ENCODE peak calls at places on chromosomes 4 and X, in ten cellular contexts. C is stimulated activated CD4-positive, alpha-beta T cell treated with anti-CD3 and anti-CD28 coated beads, Interleukin-4, amount 100 ng/mL, for 24 hours; X is CD8-positive, alpha-beta T cell; H is GM03348; P is psoas muscle; M is effector CD4-positive, alpha-beta T cell; B is sigmoid colon; D is thoracic aorta; Z is stimulated activated CD8-positive, alpha-beta memory T cell treated with anti-CD3 and anti-CD28 coated beads, Interleukin-7, amount 100 ng/mL, for 1 hour; E is amniotic epithelial cell. K is an unnamed sample.

GRCh38 chrX:69362354-69362753 is 141.8 kb upstream of the NALF2 start:
- DNase-seq in C (no peak), X (no peak), H (peak), P (no peak), M (no peak), B (no peak), D (no peak), Z (no peak), E (no peak), K (no peak)

GRCh38 chr4:1416948-1417260 is 10.7 kb upstream of the NKX1-1 start:
- DNase-seq in C (no peak), X (no peak), H (no peak), P (no peak), M (no peak), B (peak), D (no peak), Z (no peak), E (no peak), K (no peak)

GRCh38 chr4:5626916-5627315 is 81.4 kb downstream of the EVC2 start:
- DNase-seq in C (no peak), X (no peak), H (no peak), P (no peak), M (no peak), B (no peak), D (no peak), Z (no peak), E (no peak), K (no peak)

GRCh38 chrX:46643636-46644035 is 70.1 kb downstream of the CHST7 start:
- DNase-seq in C (no peak), X (no peak), H (no peak), P (no peak), M (no peak), B (no peak), D (no peak), Z (no peak), E (no peak), K (no peak)

GRCh38 chr4:7928711-7929505 is 10.8 kb downstream of the AFAP1 start:
- DNase-seq in C (no peak), X (no peak), H (no peak), P (no peak), M (no peak), B (peak), D (no peak), Z (no peak), E (peak), K (no peak)

GRCh38 chr4:62912531-62912930 is 1496.7 kb downstream of the TECRL start:
- DNase-seq in C (no peak), X (no peak), H (no peak), P (no peak), M (no peak), B (no peak), D (no peak), Z (no peak), E (no peak), K (no peak)

GRCh38 chr4:182255421-182256190 is 12.4 kb downstream of the TENM3 start:
- DNase-seq in C (no peak), X (no peak), H (no peak), P (no peak), M (no peak), B (no peak), D (no peak), Z (no peak), E (peak), K (no peak)

GRCh38 chr4:33262809-33263208 is 2542.6 kb downstream of the PCDH7 start:
- DNase-seq in C (no peak), X (no peak), H (no peak), P (no peak), M (no peak), B (no peak), D (no peak), Z (no peak), E (peak), K (no peak)

GRCh38 chr4:184529283-184529682 is 54.9 kb upstream of the IRF2 start:
- DNase-seq in C (no peak), X (no peak), H (no peak), P (no peak), M (no peak), B (no peak), D (no peak), Z (no peak), E (no peak), K (no peak)

GRCh38 chrX:49030283-49030682 is 12.9 kb downstream of the TFE3 start:
- DNase-seq in C (no peak), X (no peak), H (no peak), P (no peak), M (no peak), B (no peak), D (no peak), Z (no peak), E (no peak), K (no peak)

GRCh38 chr4:122836941-122837340 is 10.3 kb downstream of the FGF2 start:
- DNase-seq in C (no peak), X (no peak), H (no peak), P (no peak), M (no peak), B (no peak), D (no peak), Z (no peak), E (peak), K (no peak)

K was measured in activated naive CD4-positive, alpha-beta T cell treated with anti-CD3 and anti-CD28 coated beads for 36 hours.